ENCODE peak calls at places on chromosome 2, in ten cellular contexts. J is tibial artery, Z is cardiac muscle cell, P is prostate gland, V is left ventricle myocardium inferior, L is A549, G is K562, B is cardiac fibroblast, I is psoas muscle, W is Peyer's patch. M is an unnamed sample.

GRCh38 chr2:204289066-204289465 is 256.2 kb upstream of the PARD3B start:
- DNase-seq in J (no peak), Z (no peak), P (no peak), V (no peak), L (no peak), G (no peak), B (no peak), I (no peak), W (no peak), M (no peak)

GRCh38 chr2:196293751-196294486 is 122.5 kb upstream of the STK17B start:
- DNase-seq in J (no peak), Z (peak), P (no peak), V (no peak), L (peak), G (no peak), B (peak), I (no peak), W (no peak), M (no peak)

GRCh38 chr2:106582431-106583143 is 95.4 kb downstream of the CD8B2 start:
- DNase-seq in J (peak), Z (peak), P (peak), V (peak), L (peak), G (peak), B (peak), I (peak), W (peak), M (peak)

GRCh38 chr2:213490087-213490486 is 205.8 kb downstream of the SPAG16 start:
- DNase-seq in J (no peak), Z (no peak), P (no peak), V (no peak), L (no peak), G (no peak), B (no peak), I (no peak), W (no peak), M (peak)

GRCh38 chr2:112150447-112150846 is 12.3 kb downstream of the FBLN7 start:
- DNase-seq in J (peak), Z (peak), P (no peak), V (no peak), L (no peak), G (no peak), B (peak), I (no peak), W (peak), M (no peak)

GRCh38 chr2:80815259-80815658 is 510.7 kb upstream of the LRRTM1 start:
- DNase-seq in J (no peak), Z (no peak), P (no peak), V (no peak), L (no peak), G (no peak), B (no peak), I (no peak), W (no peak), M (no peak)

GRCh38 chr2:232460171-232460570 is 4.2 kb downstream of the ALPI start:
- DNase-seq in J (no peak), Z (no peak), P (no peak), V (no peak), L (no peak), G (no peak), B (no peak), I (no peak), W (no peak), M (no peak)

GRCh38 chr2:192657364-192657763 is 462.6 kb upstream of the TMEFF2 start:
- DNase-seq in J (no peak), Z (no peak), P (no peak), V (no peak), L (no peak), G (no peak), B (no peak), I (no peak), W (no peak), M (no peak)

GRCh38 chr2:221541131-221541735 is 30.9 kb downstream of the EPHA4 start:
- DNase-seq in J (no peak), Z (no peak), P (no peak), V (no peak), L (no peak), G (no peak), B (no peak), I (no peak), W (no peak), M (no peak)

GRCh38 chr2:239285071-239285931 is 115.5 kb downstream of the HDAC4 start:
- DNase-seq in J (peak), Z (peak), P (no peak), V (peak), L (no peak), G (peak), B (no peak), I (no peak), W (no peak), M (no peak)

GRCh38 chr2:58734365-58734764 is 493.2 kb upstream of the FANCL start:
- DNase-seq in J (no peak), Z (no peak), P (no peak), V (no peak), L (peak), G (no peak), B (no peak), I (no peak), W (no peak), M (no peak)

GRCh38 chr2:160372585-160372984 is 121.0 kb downstream of the RBMS1 start:
- DNase-seq in J (no peak), Z (peak), P (no peak), V (no peak), L (no peak), G (no peak), B (peak), I (no peak), W (no peak), M (no peak)

GRCh38 chr2:53347219-53347618 is 420.4 kb upstream of the CHAC2 start:
- DNase-seq in J (no peak), Z (no peak), P (no peak), V (no peak), L (no peak), G (no peak), B (no peak), I (no peak), W (no peak), M (no peak)

GRCh38 chr2:24409700-24410556 is 49.6 kb upstream of the ITSN2 start:
- DNase-seq in J (no peak), Z (peak), P (peak), V (no peak), L (peak), G (peak), B (peak), I (no peak), W (no peak), M (peak)

GRCh38 chr2:109020217-109020637 is 31.2 kb upstream of the EDAR start:
- DNase-seq in J (no peak), Z (peak), P (no peak), V (no peak), L (no peak), G (no peak), B (peak), I (no peak), W (no peak), M (no peak)

GRCh38 chr2:37768491-37768925 is 97.1 kb upstream of the CDC42EP3 start:
- DNase-seq in J (peak), Z (peak), P (peak), V (no peak), L (peak), G (no peak), B (peak), I (peak), W (no peak), M (no peak)

GRCh38 chr2:37645836-37646235 is 25.6 kb downstream of the CDC42EP3 start:
- DNase-seq in J (no peak), Z (no peak), P (no peak), V (no peak), L (no peak), G (no peak), B (no peak), I (no peak), W (no peak), M (no peak)

GRCh38 chr2:219736196-219736595 is 108.8 kb downstream of the SLC4A3 start:
- DNase-seq in J (no peak), Z (peak), P (peak), V (no peak), L (peak), G (peak), B (peak), I (no peak), W (no peak), M (peak)

GRCh38 chr2:75424936-75425619 is 135.7 kb downstream of the EVA1A start:
- DNase-seq in J (no peak), Z (peak), P (no peak), V (no peak), L (no peak), G (no peak), B (peak), I (no peak), W (no peak), M (no peak)

GRCh38 chr2:127117603-127118002 is 10.6 kb upstream of the BIN1 start:
- DNase-seq in J (no peak), Z (no peak), P (no peak), V (no peak), L (no peak), G (no peak), B (no peak), I (no peak), W (no peak), M (no peak)

GRCh38 chr2:150528861-150529801 is 41.7 kb upstream of the RND3 start:
- DNase-seq in J (no peak), Z (peak), P (no peak), V (no peak), L (peak), G (no peak), B (peak), I (no peak), W (no peak), M (no peak)

GRCh38 chr2:20650412-20650879 is 452 bp downstream of the HS1BP3 start:
- DNase-seq in J (no peak), Z (peak), P (no peak), V (no peak), L (peak), G (peak), B (peak), I (no peak), W (no peak), M (no peak)

GRCh38 chr2:85981579-85982247 is 92.9 kb upstream of the ST3GAL5 start:
- DNase-seq in J (no peak), Z (no peak), P (no peak), V (no peak), L (no peak), G (no peak), B (no peak), I (no peak), W (no peak), M (no peak)

GRCh38 chr2:39523308-39524044 is 86.4 kb upstream of the MAP4K3 start:
- DNase-seq in J (no peak), Z (peak), P (no peak), V (no peak), L (peak), G (no peak), B (peak), I (no peak), W (no peak), M (no peak)

GRCh38 chr2:161273038-161273760 is 35.0 kb upstream of the PSMD14 start:
- DNase-seq in J (no peak), Z (peak), P (peak), V (no peak), L (peak), G (peak), B (peak), I (no peak), W (no peak), M (no peak)

GRCh38 chr2:31909661-31910060 is 101.1 kb downstream of the MEMO1 start:
- DNase-seq in J (no peak), Z (no peak), P (no peak), V (no peak), L (no peak), G (no peak), B (no peak), I (no peak), W (no peak), M (no peak)

GRCh38 chr2:57880446-57880845 is 166.2 kb upstream of the VRK2 start:
- DNase-seq in J (no peak), Z (peak), P (no peak), V (no peak), L (no peak), G (no peak), B (no peak), I (no peak), W (no peak), M (no peak)

GRCh38 chr2:129466389-129466788 is 513.1 kb upstream of the RAB6C start:
- DNase-seq in J (no peak), Z (no peak), P (no peak), V (no peak), L (no peak), G (no peak), B (no peak), I (no peak), W (no peak), M (no peak)

GRCh38 chr2:103161456-103162289 is 399.8 kb downstream of the TMEM182 start:
- DNase-seq in J (no peak), Z (peak), P (peak), V (no peak), L (peak), G (peak), B (peak), I (no peak), W (no peak), M (peak)

GRCh38 chr2:206176128-206176527 is 16.4 kb downstream of the EEF1B2 start:
- DNase-seq in J (no peak), Z (peak), P (no peak), V (no peak), L (no peak), G (no peak), B (peak), I (no peak), W (no peak), M (no peak)

GRCh38 chr2:185668710-185669109 is 69.9 kb upstream of the FSIP2 start:
- DNase-seq in J (no peak), Z (no peak), P (no peak), V (no peak), L (no peak), G (no peak), B (no peak), I (no peak), W (no peak), M (no peak)

GRCh38 chr2:11333431-11334183 is 10.8 kb downstream of the ROCK2 start:
- DNase-seq in J (no peak), Z (no peak), P (no peak), V (no peak), L (no peak), G (no peak), B (no peak), I (no peak), W (no peak), M (no peak)

GRCh38 chr2:128269358-128270305 is 49.0 kb downstream of the HS6ST1 start:
- DNase-seq in J (peak), Z (no peak), P (no peak), V (no peak), L (no peak), G (no peak), B (no peak), I (no peak), W (no peak), M (no peak)

GRCh38 chr2:96839288-96839874 is 4.4 kb downstream of the ANKRD23 start:
- DNase-seq in J (no peak), Z (peak), P (no peak), V (peak), L (no peak), G (no peak), B (no peak), I (peak), W (peak), M (no peak)

DNA sequence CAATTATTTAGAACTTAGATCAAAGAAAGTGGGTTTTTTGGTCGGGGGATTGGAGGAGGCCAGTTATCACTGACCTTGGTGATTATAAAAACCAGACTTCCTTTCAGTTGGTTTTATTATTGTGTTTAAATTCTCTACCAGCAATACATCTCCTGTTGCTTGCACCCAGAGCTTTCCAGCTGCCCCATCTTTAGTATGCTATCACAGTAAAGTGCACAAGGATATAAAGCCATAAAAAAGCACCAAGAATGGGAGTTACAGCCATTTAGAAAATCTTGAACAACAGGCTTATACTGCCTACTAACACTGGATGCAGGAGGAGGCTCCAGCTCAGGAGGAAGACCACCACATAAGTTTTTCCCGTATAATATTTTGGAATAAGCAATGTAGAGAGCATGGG is 148.7 kb upstream of the OSR1 start:
- DNase-seq in J (no peak), Z (no peak), P (no peak), V (no peak), L (no peak), G (no peak), B (no peak), I (no peak), W (no peak), M (no peak)
- TF ChIP-seq CTCF in J (no peak), Z (no peak), P (no peak), V (no peak), L (no peak), G (no peak), B (no peak), I (no peak), W (no peak), M (no peak)

GRCh38 chr2:230870544-230871360 is 6.0 kb downstream of the ITM2C start:
- DNase-seq in J (no peak), Z (no peak), P (no peak), V (no peak), L (no peak), G (no peak), B (no peak), I (no peak), W (peak), M (no peak)

GRCh38 chr2:230871361-230872150 is 6.8 kb downstream of the ITM2C start:
- DNase-seq in J (peak), Z (no peak), P (no peak), V (no peak), L (no peak), G (no peak), B (no peak), I (no peak), W (peak), M (no peak)

GRCh38 chr2:230868947-230869690 is 4.4 kb downstream of the ITM2C start:
- DNase-seq in J (no peak), Z (peak), P (no peak), V (no peak), L (no peak), G (no peak), B (no peak), I (no peak), W (peak), M (no peak)

GRCh38 chr2:230868151-230868946 is 3.6 kb downstream of the ITM2C start:
- DNase-seq in J (no peak), Z (peak), P (no peak), V (no peak), L (no peak), G (no peak), B (no peak), I (no peak), W (no peak), M (no peak)

GRCh38 chr2:230869691-230870543 is 5.2 kb downstream of the ITM2C start:
- DNase-seq in J (no peak), Z (no peak), P (no peak), V (no peak), L (no peak), G (no peak), B (no peak), I (no peak), W (peak), M (no peak)
- H3K4me3 ChIP-seq in J (no peak), Z (no peak), P (no peak), V (no peak), L (no peak), G (no peak), B (no peak), I (no peak), W (no peak), M (no peak)

GRCh38 chr2:9768388-9768787 is 74.9 kb upstream of the TAF1B start:
- DNase-seq in J (peak), Z (no peak), P (no peak), V (no peak), L (no peak), G (peak), B (no peak), I (no peak), W (no peak), M (no peak)
- TF ChIP-seq CTCF in J (no peak), Z (no peak), P (no peak), V (peak), L (no peak), G (peak), B (no peak), I (peak), W (no peak), M (no peak)

GRCh38 chr2:234495076-234495800 is 1.6 kb downstream of the ARL4C start:
- DNase-seq in J (no peak), Z (peak), P (peak), V (no peak), L (no peak), G (no peak), B (peak), I (no peak), W (no peak), M (no peak)
- H3K4me3 ChIP-seq in J (peak), Z (peak), P (peak), V (peak), L (peak), G (no peak), B (peak), I (peak), W (peak), M (no peak)

GRCh38 chr2:162282765-162283425 is 35.6 kb downstream of the IFIH1 start:
- DNase-seq in J (no peak), Z (peak), P (no peak), V (no peak), L (no peak), G (no peak), B (peak), I (no peak), W (no peak), M (no peak)

GRCh38 chr2:162277344-162277743 is 34.1 kb upstream of the FAP start:
- DNase-seq in J (no peak), Z (no peak), P (no peak), V (no peak), L (no peak), G (no peak), B (no peak), I (no peak), W (no peak), M (no peak)

GRCh38 chr2:162280654-162281053 is 37.4 kb upstream of the FAP start:
- DNase-seq in J (no peak), Z (no peak), P (no peak), V (no peak), L (no peak), G (no peak), B (no peak), I (no peak), W (no peak), M (no peak)
- TF ChIP-seq CTCF in J (no peak), Z (no peak), P (no peak), V (no peak), L (no peak), G (no peak), B (no peak), I (no peak), W (no peak), M (peak)

GRCh38 chr2:215620528-215620927 is 184.7 kb upstream of the FN1 start:
- DNase-seq in J (no peak), Z (no peak), P (no peak), V (no peak), L (no peak), G (no peak), B (no peak), I (no peak), W (no peak), M (no peak)

GRCh38 chr2:215619022-215619958 is 183.4 kb upstream of the FN1 start:
- DNase-seq in J (no peak), Z (peak), P (no peak), V (no peak), L (peak), G (peak), B (peak), I (no peak), W (no peak), M (no peak)

GRCh38 chr2:215621389-215621788 is 185.5 kb upstream of the FN1 start:
- DNase-seq in J (no peak), Z (no peak), P (no peak), V (no peak), L (no peak), G (no peak), B (peak), I (no peak), W (no peak), M (no peak)

GRCh38 chr2:215618145-215618544 is 182.3 kb upstream of the FN1 start:
- DNase-seq in J (no peak), Z (no peak), P (no peak), V (no peak), L (no peak), G (no peak), B (no peak), I (no peak), W (no peak), M (no peak)

GRCh38 chr2:215619989-215620388 is 184.1 kb upstream of the FN1 start:
- DNase-seq in J (no peak), Z (peak), P (no peak), V (peak), L (no peak), G (peak), B (no peak), I (peak), W (no peak), M (no peak)
- H3K4me3 ChIP-seq in J (no peak), Z (no peak), P (no peak), V (no peak), L (no peak), G (no peak), B (no peak), I (no peak), W (no peak), M (no peak)

GRCh38 chr2:142603761-142604160 is 273.7 kb upstream of the KYNU start:
- DNase-seq in J (no peak), Z (no peak), P (no peak), V (no peak), L (no peak), G (no peak), B (no peak), I (no peak), W (no peak), M (no peak)
- TF ChIP-seq CTCF in J (no peak), Z (no peak), P (no peak), V (no peak), L (peak), G (no peak), B (no peak), I (no peak), W (no peak), M (peak)

M was measured in LNCaP clone FGC.